ENCODE peak calls at places on chromosomes 12 and 14, in five cellular contexts. O is mesenchymal stem cell, A is IMR-90, R is neuronal stem cell, Z is mesendoderm. J is an unnamed sample.

GRCh38 chr12:131615316-131616053 is 95.4 kb upstream of the SFSWAP start:
- DNase-seq in O (no peak), A (no peak), R (no peak), Z (peak; percentile 34), J (no peak)

GRCh38 chr14:29930283-29930682 is 2.6 kb upstream of the PRKD1 start:
- DNase-seq in O (peak; percentile 33), A (peak; percentile 47), R (no peak), Z (peak; percentile 60), J (no peak)

GRCh38 chr12:129208566-129208965 is 355.3 kb downstream of the GLT1D1 start:
- DNase-seq in O (no peak), A (no peak), R (no peak), Z (no peak), J (no peak)

GRCh38 chr14:91171291-91171690 is 57.4 kb downstream of the DGLUCY start:
- DNase-seq in O (no peak), A (no peak), R (no peak), Z (no peak), J (no peak)

GRCh38 chr14:95106966-95107365 is 50.4 kb downstream of the DICER1 start:
- DNase-seq in O (no peak), A (peak; percentile 32), R (no peak), Z (no peak), J (no peak)

GRCh38 chr14:100786820-100787219 is 39.1 kb upstream of the MEG3 start:
- DNase-seq in O (no peak), A (no peak), R (no peak), Z (no peak), J (no peak)

GRCh38 chr12:131281016-131281415 is 327.3 kb downstream of the ADGRD1 start:
- DNase-seq in O (no peak), A (no peak), R (no peak), Z (no peak), J (no peak)

GRCh38 chr12:111616177-111616623 is 17.1 kb upstream of the ATXN2 start:
- DNase-seq in O (no peak), A (peak; percentile 21), R (no peak), Z (no peak), J (no peak)

GRCh38 chr14:90495357-90496276 is 98.8 kb downstream of the CALM1 start:
- DNase-seq in O (peak; percentile 75), A (peak; percentile 75), R (peak; percentile 88), Z (peak; percentile 90), J (peak; percentile 81)

GRCh38 chr14:25041898-25042297 is 8.0 kb downstream of the STXBP6 start:
- DNase-seq in O (no peak), A (no peak), R (no peak), Z (no peak), J (no peak)

GRCh38 chr12:109725321-109726105 is 11.9 kb downstream of the FAM222A start:
- DNase-seq in O (no peak), A (no peak), R (no peak), Z (no peak), J (no peak)

GRCh38 chr14:69708586-69709169 is 58.3 kb upstream of the SRSF5 start:
- DNase-seq in O (no peak), A (no peak), R (peak; percentile 51), Z (peak; percentile 55), J (no peak)

GRCh38 chr14:21454843-21455550 is 926 bp downstream of the CHD8 start:
- DNase-seq in O (peak; percentile 15), A (peak; percentile 6), R (no peak), Z (peak; percentile 30), J (no peak)

GRCh38 chr14:54353266-54353665 is 43.5 kb upstream of the CDKN3 start:
- DNase-seq in O (no peak), A (no peak), R (no peak), Z (no peak), J (no peak)

GRCh38 chr12:2884810-2885209 is 5.9 kb upstream of the TULP3 start:
- DNase-seq in O (no peak), A (no peak), R (no peak), Z (no peak), J (no peak)

GRCh38 chr14:52824479-52824878 is 33.1 kb upstream of the GNPNAT1 start:
- DNase-seq in O (no peak), A (peak; percentile 18), R (no peak), Z (no peak), J (peak; percentile 64)

GRCh38 chr12:114926341-114926740 is 242.4 kb upstream of the TBX3 start:
- DNase-seq in O (no peak), A (no peak), R (no peak), Z (no peak), J (no peak)

GRCh38 chr14:33098016-33098415 is 159.3 kb downstream of the NPAS3 start:
- DNase-seq in O (no peak), A (no peak), R (no peak), Z (no peak), J (no peak)

GRCh38 chr14:52583544-52583943 is 30.9 kb downstream of the GPR137C start:
- DNase-seq in O (no peak), A (peak; percentile 28), R (no peak), Z (no peak), J (no peak)

GRCh38 chr12:121223283-121223946 is 13.5 kb downstream of the P2RX4 start:
- DNase-seq in O (no peak), A (no peak), R (no peak), Z (peak; percentile 52), J (no peak)

GRCh38 chr14:75711796-75712211 is 50.8 kb downstream of the TTLL5 start:
- DNase-seq in O (peak; percentile 71), A (peak; percentile 85), R (peak; percentile 55), Z (peak; percentile 87), J (peak; percentile 13)

GRCh38 chr12:81668475-81668874 is 90.7 kb downstream of the PPFIA2 start:
- DNase-seq in O (peak; percentile 67), A (peak; percentile 43), R (no peak), Z (peak; percentile 66), J (no peak)

GRCh38 chr12:54431911-54432814 is 13.1 kb upstream of the ITGA5 start:
- DNase-seq in O (peak; percentile 85), A (peak; percentile 80), R (no peak), Z (peak; percentile 99), J (peak; percentile 99)

GRCh38 chr14:23185046-23185445 is 1.6 kb upstream of the SLC7A8 start:
- DNase-seq in O (peak; percentile 62), A (peak; percentile 13), R (no peak), Z (no peak), J (no peak)

GRCh38 chr14:105940534-105941225 is 414.3 kb downstream of the TMEM121 start:
- DNase-seq in O (no peak), A (no peak), R (no peak), Z (no peak), J (no peak)

GRCh38 chr12:32270818-32271710 is 128.3 kb upstream of the FGD4 start:
- DNase-seq in O (peak; percentile 50), A (peak; percentile 62), R (no peak), Z (peak; percentile 93), J (no peak)

GRCh38 chr12:7128681-7129593 is at the start of gene RBP5:
- DNase-seq in O (no peak), A (no peak), R (no peak), Z (peak; percentile 87), J (no peak)
- H3K4ac ChIP-seq in O (no peak within 1 kb of the TSS), A (peak within 1 kb of the TSS; percentile 52), R (peak within 1 kb of the TSS; percentile 43), Z (peak within 1 kb of the TSS; percentile 28), J (no peak within 1 kb of the TSS)

DNA sequence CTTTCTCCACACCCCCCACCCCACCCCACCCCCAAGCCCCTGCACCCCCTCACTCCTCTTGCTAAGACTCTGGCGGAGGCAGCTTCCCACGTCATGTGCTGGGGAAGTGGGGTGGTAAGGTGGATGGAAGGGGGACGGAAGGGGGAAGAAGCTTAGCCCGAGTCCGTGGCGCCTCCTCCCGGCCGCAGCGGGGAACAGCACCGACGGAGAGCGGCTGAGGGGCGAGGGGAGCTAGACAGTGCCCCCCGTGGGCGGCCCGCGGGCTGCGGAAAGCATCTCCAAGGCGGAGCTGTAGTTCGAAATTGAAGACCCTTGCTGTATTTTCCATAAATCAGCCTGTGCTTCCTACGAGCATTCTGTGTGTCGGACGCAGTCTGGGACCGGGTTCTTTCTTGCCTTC is 608 bp upstream of the GRIN2B start:
- DNase-seq in O (no peak), A (no peak), R (peak; percentile 56), Z (peak; percentile 75), J (no peak)
- H2BK5ac ChIP-seq in O (no peak overlapping the region), A (no peak overlapping the region), R (no peak overlapping the region), Z (no peak overlapping the region), J (no peak overlapping the region)

GRCh38 chr12:52148541-52149181 is 43.2 kb downstream of the KRT80 start:
- DNase-seq in O (no peak), A (no peak), R (no peak), Z (no peak), J (peak; percentile 20)
- H3K4ac ChIP-seq in O (peak overlapping the region; percentile 64), A (peak overlapping the region; percentile 100), R (no peak overlapping the region), Z (peak overlapping the region; percentile 42), J (peak overlapping the region; percentile 53)

GRCh38 chr12:53220857-53221202 is 11.2 kb downstream of the RARG start:
- DNase-seq in O (peak; percentile 96), A (peak; percentile 90), R (peak; percentile 91), Z (peak; percentile 98), J (peak; percentile 98)
- H2BK5ac ChIP-seq in O (no peak overlapping the region), A (peak overlapping the region; percentile 98), R (no peak overlapping the region), Z (no peak overlapping the region), J (peak overlapping the region; percentile 98)